ENCODE peak calls at places on chromosomes 6 and 20, in seven cellular contexts. O is NCI-H460; N is GM20000; X is astrocyte of the cerebellum; L is tibial artery; U is LoVo; H is activated CD4-positive, alpha-beta T cell treated with anti-CD3 and anti-CD28 coated beads for 4 hours. I is an unnamed sample.

GRCh38 chr6:27810768-27811298 is 101.4 kb downstream of the OR2B2 start:
- DNase-seq in O (no peak), N (no peak), X (no peak), L (no peak), U (no peak), H (no peak), I (no peak)

GRCh38 chr6:21808551-21809181 is 215.1 kb downstream of the SOX4 start:
- DNase-seq in O (no peak), N (no peak), X (no peak), L (no peak), U (peak), H (no peak), I (no peak)

GRCh38 chr20:20448891-20449290 is 81.0 kb downstream of the INSM1 start:
- DNase-seq in O (no peak), N (no peak), X (no peak), L (no peak), U (no peak), H (no peak), I (no peak)

GRCh38 chr6:125294036-125294435 is 7.7 kb downstream of the HDDC2 start:
- DNase-seq in O (no peak), N (no peak), X (no peak), L (no peak), U (no peak), H (no peak), I (no peak)

GRCh38 chr6:17861361-17861760 is 126.1 kb downstream of the KIF13A start:
- DNase-seq in O (no peak), N (no peak), X (no peak), L (no peak), U (no peak), H (no peak), I (no peak)

GRCh38 chr6:119158057-119158848 is 79.8 kb upstream of the FAM184A start:
- DNase-seq in O (no peak), N (no peak), X (no peak), L (peak), U (no peak), H (no peak), I (no peak)

GRCh38 chr6:25404693-25405169 is 125.6 kb downstream of the CARMIL1 start:
- DNase-seq in O (no peak), N (peak), X (no peak), L (no peak), U (no peak), H (peak), I (no peak)

GRCh38 chr20:61922411-61922810 is 143.3 kb downstream of the TAF4 start:
- DNase-seq in O (no peak), N (no peak), X (no peak), L (no peak), U (no peak), H (no peak), I (no peak)

GRCh38 chr20:35145141-35145564 is 2.0 kb downstream of the EDEM2 start:
- DNase-seq in O (peak), N (peak), X (peak), L (no peak), U (peak), H (peak), I (peak)